ENCODE peak calls at places on chromosomes 5 and 9, in ten cellular contexts. F is endothelial cell, G is dorsolateral prefrontal cortex, U is hepatocyte, B is tibial nerve, I is HCT116, C is SK-N-SH, D is glutamatergic neuron, V is heart right ventricle, S is fibroblast of the aortic adventitia. N is an unnamed sample.

GRCh38 chr5:53397845-53398244 is 82.6 kb upstream of the FST start:
- DNase-seq in F (no peak), G (no peak), U (no peak), B (no peak), I (peak; percentile 18), C (no peak), D (no peak), V (peak; percentile 45), S (peak; percentile 72), N (no peak)

GRCh38 chr9:133935328-133936040 is 56.6 kb downstream of the VAV2 start:
- DNase-seq in F (no peak), G (no peak), U (peak; percentile 40), B (peak; percentile 66), I (no peak), C (peak; percentile 72), D (no peak), V (peak; percentile 76), S (peak; percentile 73), N (peak; percentile 77)

GRCh38 chr5:116468583-116468982 is 106.0 kb downstream of the SEMA6A start:
- DNase-seq in F (no peak), G (no peak), U (no peak), B (no peak), I (no peak), C (no peak), D (no peak), V (no peak), S (no peak), N (no peak)

GRCh38 chr9:12818431-12819000 is 43.7 kb downstream of the LURAP1L start:
- DNase-seq in F (no peak), G (no peak), U (peak; percentile 55), B (no peak), I (no peak), C (no peak), D (no peak), V (no peak), S (peak; percentile 99), N (no peak)

GRCh38 chr5:1127991-1128785 is 16.3 kb upstream of the SLC12A7 start:
- DNase-seq in F (no peak), G (no peak), U (no peak), B (no peak), I (no peak), C (no peak), D (no peak), V (peak; percentile 67), S (no peak), N (peak; percentile 75)

GRCh38 chr9:128389395-128390149 is 18.4 kb downstream of the URM1 start:
- DNase-seq in F (no peak), G (peak; percentile 63), U (no peak), B (no peak), I (no peak), C (no peak), D (no peak), V (no peak), S (no peak), N (no peak)

GRCh38 chr5:139696894-139697658 is 48.9 kb downstream of the CXXC5 start:
- DNase-seq in F (peak; percentile 41), G (peak; percentile 77), U (peak; percentile 94), B (peak; percentile 64), I (no peak), C (peak; percentile 82), D (no peak), V (peak; percentile 85), S (peak; percentile 84), N (peak; percentile 90)

GRCh38 chr9:127175764-127176163 is 53.3 kb upstream of the ANGPTL2 start:
- DNase-seq in F (no peak), G (no peak), U (no peak), B (no peak), I (no peak), C (no peak), D (peak; percentile 9), V (no peak), S (peak; percentile 59), N (no peak)

GRCh38 chr5:26236936-26237335 is 801.5 kb downstream of the CDH9 start:
- DNase-seq in F (no peak), G (no peak), U (no peak), B (no peak), I (no peak), C (no peak), D (no peak), V (no peak), S (no peak), N (no peak)

GRCh38 chr9:4762889-4763521 is 22.0 kb upstream of the AK3 start:
- DNase-seq in F (peak; percentile 67), G (no peak), U (peak; percentile 24), B (no peak), I (no peak), C (peak; percentile 16), D (peak; percentile 28), V (peak; percentile 18), S (no peak), N (peak; percentile 25)

GRCh38 chr5:87562068-87562467 is 149.3 kb upstream of the CCNH start:
- DNase-seq in F (no peak), G (no peak), U (no peak), B (no peak), I (no peak), C (no peak), D (no peak), V (no peak), S (no peak), N (no peak)

GRCh38 chr9:69420611-69421270 is 95.7 kb downstream of the ENTREP1 start:
- DNase-seq in F (no peak), G (no peak), U (no peak), B (no peak), I (no peak), C (no peak), D (no peak), V (no peak), S (no peak), N (no peak)

GRCh38 chr9:83119873-83120272 is 56.9 kb upstream of the RASEF start:
- DNase-seq in F (no peak), G (no peak), U (no peak), B (no peak), I (no peak), C (no peak), D (no peak), V (no peak), S (no peak), N (no peak)

GRCh38 chr5:73464016-73464745 is 15.6 kb upstream of the FOXD1 start:
- DNase-seq in F (no peak), G (no peak), U (no peak), B (no peak), I (no peak), C (no peak), D (no peak), V (no peak), S (peak; percentile 96), N (peak; percentile 34)

GRCh38 chr5:8784692-8785091 is 761.2 kb downstream of the SEMA5A start:
- DNase-seq in F (no peak), G (no peak), U (no peak), B (no peak), I (no peak), C (no peak), D (no peak), V (no peak), S (no peak), N (no peak)

GRCh38 chr9:87370003-87370685 is 127.5 kb upstream of the DAPK1 start:
- DNase-seq in F (no peak), G (no peak), U (no peak), B (no peak), I (no peak), C (no peak), D (no peak), V (no peak), S (peak; percentile 47), N (no peak)

DNA sequence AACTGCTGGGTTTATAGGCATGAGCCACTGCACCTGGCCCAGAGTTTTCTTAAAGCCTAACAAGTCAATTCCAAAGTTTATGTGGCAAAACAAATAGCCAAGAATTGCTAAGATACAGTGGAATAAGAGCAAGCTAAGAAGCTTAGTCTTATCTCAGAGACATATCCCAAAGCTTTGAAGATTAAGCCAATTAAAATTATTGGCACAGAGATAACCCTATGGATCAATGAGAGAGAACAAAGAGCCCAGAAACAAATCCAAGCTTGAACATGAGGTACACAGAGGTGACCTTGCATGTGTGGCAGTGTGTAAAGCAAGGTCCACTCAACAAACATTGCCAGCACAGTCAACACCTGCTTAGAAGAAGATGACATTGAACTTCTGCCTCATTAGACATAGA is 13.3 kb downstream of the BTNL3 start:
- DNase-seq in F (no peak), G (no peak), U (no peak), B (no peak), I (no peak), C (no peak), D (no peak), V (no peak), S (no peak), N (no peak)
- TF ChIP-seq CTCF in F (no peak), G (no peak), U (no peak), B (no peak), I (no peak), C (no peak), D (no peak), V (no peak), S (no peak), N (no peak)

DNA sequence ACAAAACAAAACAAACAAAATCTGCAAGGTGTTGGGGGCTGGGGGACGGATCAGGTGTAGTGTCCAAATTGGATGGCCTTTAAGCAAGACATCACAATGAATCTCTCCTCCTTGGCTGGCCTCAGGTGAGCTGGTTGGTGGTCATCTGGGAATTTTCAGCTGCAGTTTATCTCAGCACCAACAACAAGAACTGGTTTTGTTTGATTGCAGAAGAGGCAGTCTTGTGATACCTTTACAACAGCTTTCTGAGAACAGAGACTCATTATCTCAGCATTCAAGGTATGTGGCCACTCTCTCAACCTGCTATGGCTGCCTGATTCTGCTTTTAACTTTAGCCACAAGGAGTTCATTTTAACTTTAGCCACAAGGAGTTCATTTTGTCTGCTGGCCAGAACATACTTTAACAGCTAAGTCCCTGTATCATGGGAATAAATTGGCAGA is 1543.4 kb downstream of the EFNA5 start:
- DNase-seq in F (no peak), G (no peak), U (peak; percentile 26), B (no peak), I (no peak), C (no peak), D (no peak), V (no peak), S (no peak), N (no peak)
- TF ChIP-seq CTCF in F (no peak), G (no peak), U (no peak), B (no peak), I (no peak), C (no peak), D (peak; percentile 9), V (no peak), S (no peak), N (no peak)

GRCh38 chr9:18297532-18297872 is 176.5 kb upstream of the ADAMTSL1 start:
- DNase-seq in F (no peak), G (no peak), U (no peak), B (no peak), I (no peak), C (peak; percentile 20), D (no peak), V (no peak), S (no peak), N (no peak)
- TF ChIP-seq CTCF in F (no peak), G (no peak), U (peak; percentile 13), B (no peak), I (peak; percentile 21), C (peak; percentile 64), D (no peak), V (peak; percentile 14), S (peak; percentile 32), N (no peak)

GRCh38 chr9:37753489-37754190 is at the start of gene TRMT10B:
- DNase-seq in F (peak; percentile 63), G (peak; percentile 63), U (peak; percentile 84), B (peak; percentile 23), I (peak; percentile 39), C (peak; percentile 93), D (peak; percentile 74), V (peak; percentile 71), S (peak; percentile 72), N (peak; percentile 80)
- TF ChIP-seq CTCF in F (no peak), G (no peak), U (no peak), B (no peak), I (no peak), C (peak; percentile 9), D (no peak), V (no peak), S (peak; percentile 19), N (no peak)